ENCODE peak calls at places on chromosome 21, in seven cellular contexts. One of them, this sample, is unnamed.

GRCh38 chr21:37566790-37567725 is 200.5 kb downstream of the DYRK1A start:
- DNase-seq in heart right ventricle: no peak
- DNase-seq in breast epithelium: no peak
- DNase-seq in small intestine: peak; percentile 24
- DNase-seq in CD8-positive, alpha-beta memory T cell: no peak
- DNase-seq in mammary epithelial cell: no peak
- DNase-seq in uterus: peak; percentile 45
- DNase-seq in this sample: no peak

GRCh38 chr21:39051561-39051949 is 131.7 kb downstream of the PSMG1 start:
- DNase-seq in heart right ventricle: no peak
- DNase-seq in small intestine: no peak
- DNase-seq in mammary epithelial cell: peak; percentile 92
- DNase-seq in uterus: no peak
- DNase-seq in CD8-positive, alpha-beta memory T cell: no peak
- DNase-seq in breast epithelium: no peak
- DNase-seq in this sample: no peak

GRCh38 chr21:45805321-45805720 is 161.8 kb downstream of the PCBP3 start:
- DNase-seq in breast epithelium: no peak
- DNase-seq in small intestine: no peak
- DNase-seq in heart right ventricle: no peak
- DNase-seq in uterus: no peak
- DNase-seq in mammary epithelial cell: no peak
- DNase-seq in CD8-positive, alpha-beta memory T cell: no peak
- DNase-seq in this sample: no peak

GRCh38 chr21:15703932-15704331 is 25.9 kb upstream of the USP25 start:
- DNase-seq in uterus: no peak
- DNase-seq in small intestine: no peak
- DNase-seq in breast epithelium: no peak
- DNase-seq in heart right ventricle: no peak
- DNase-seq in mammary epithelial cell: no peak
- DNase-seq in CD8-positive, alpha-beta memory T cell: no peak
- DNase-seq in this sample: no peak

GRCh38 chr21:23887709-23888303 is 1719.5 kb downstream of the MRPL39 start:
- DNase-seq in uterus: no peak
- DNase-seq in mammary epithelial cell: no peak
- DNase-seq in CD8-positive, alpha-beta memory T cell: peak; percentile 4
- DNase-seq in small intestine: peak; percentile 2
- DNase-seq in breast epithelium: no peak
- DNase-seq in heart right ventricle: no peak
- DNase-seq in this sample: no peak

GRCh38 chr21:29347274-29347681 is 48.6 kb downstream of the BACH1 start:
- DNase-seq in CD8-positive, alpha-beta memory T cell: no peak
- DNase-seq in mammary epithelial cell: no peak
- DNase-seq in uterus: no peak
- DNase-seq in small intestine: peak; percentile 81
- DNase-seq in breast epithelium: no peak
- DNase-seq in heart right ventricle: no peak
- DNase-seq in this sample: no peak

GRCh38 chr21:25107708-25108107 is 499.6 kb downstream of the MRPL39 start:
- DNase-seq in mammary epithelial cell: no peak
- DNase-seq in CD8-positive, alpha-beta memory T cell: no peak
- DNase-seq in breast epithelium: no peak
- DNase-seq in heart right ventricle: no peak
- DNase-seq in small intestine: no peak
- DNase-seq in uterus: no peak
- DNase-seq in this sample: no peak

GRCh38 chr21:42841156-42841915 is 38.0 kb downstream of the WDR4 start:
- DNase-seq in uterus: peak; percentile 5
- DNase-seq in heart right ventricle: no peak
- DNase-seq in CD8-positive, alpha-beta memory T cell: no peak
- DNase-seq in small intestine: no peak
- DNase-seq in mammary epithelial cell: no peak
- DNase-seq in breast epithelium: peak; percentile 39
- DNase-seq in this sample: peak; percentile 25

GRCh38 chr21:42674351-42674940 is 21.0 kb downstream of the PDE9A start:
- DNase-seq in small intestine: no peak
- DNase-seq in heart right ventricle: peak; percentile 70
- DNase-seq in breast epithelium: no peak
- DNase-seq in mammary epithelial cell: no peak
- DNase-seq in uterus: peak; percentile 62
- DNase-seq in CD8-positive, alpha-beta memory T cell: no peak
- DNase-seq in this sample: no peak

GRCh38 chr21:35559881-35560280 is 500.4 kb downstream of the SETD4 start:
- DNase-seq in small intestine: no peak
- DNase-seq in CD8-positive, alpha-beta memory T cell: no peak
- DNase-seq in heart right ventricle: no peak
- DNase-seq in uterus: no peak
- DNase-seq in mammary epithelial cell: no peak
- DNase-seq in breast epithelium: no peak
- DNase-seq in this sample: no peak

GRCh38 chr21:46003575-46004007 is 22.0 kb downstream of the COL6A1 start:
- DNase-seq in breast epithelium: peak; percentile 34
- DNase-seq in mammary epithelial cell: no peak
- DNase-seq in heart right ventricle: no peak
- DNase-seq in small intestine: no peak
- DNase-seq in CD8-positive, alpha-beta memory T cell: no peak
- DNase-seq in uterus: peak; percentile 26
- DNase-seq in this sample: peak; percentile 42

GRCh38 chr21:37670883-37671282 is 245.4 kb downstream of the KCNJ6 start:
- DNase-seq in breast epithelium: no peak
- DNase-seq in CD8-positive, alpha-beta memory T cell: no peak
- DNase-seq in uterus: no peak
- DNase-seq in small intestine: no peak
- DNase-seq in mammary epithelial cell: peak; percentile 25
- DNase-seq in heart right ventricle: no peak
- DNase-seq in this sample: no peak

GRCh38 chr21:45590246-45590725 is 48.0 kb upstream of the SLC19A1 start:
- DNase-seq in uterus: peak; percentile 47
- DNase-seq in small intestine: peak; percentile 35
- DNase-seq in CD8-positive, alpha-beta memory T cell: peak; percentile 52
- DNase-seq in mammary epithelial cell: peak; percentile 7
- DNase-seq in heart right ventricle: peak; percentile 51
- DNase-seq in breast epithelium: peak; percentile 49
- DNase-seq in this sample: peak; percentile 79

GRCh38 chr21:40416572-40416971 is 430.4 kb downstream of the DSCAM start:
- DNase-seq in CD8-positive, alpha-beta memory T cell: no peak
- DNase-seq in breast epithelium: no peak
- DNase-seq in small intestine: no peak
- DNase-seq in uterus: no peak
- DNase-seq in mammary epithelial cell: no peak
- DNase-seq in heart right ventricle: no peak
- DNase-seq in this sample: no peak

GRCh38 chr21:18522181-18522771 is 118.7 kb upstream of the TMPRSS15 start:
- DNase-seq in breast epithelium: no peak
- DNase-seq in heart right ventricle: no peak
- DNase-seq in mammary epithelial cell: no peak
- DNase-seq in small intestine: no peak
- DNase-seq in CD8-positive, alpha-beta memory T cell: no peak
- DNase-seq in uterus: no peak
- DNase-seq in this sample: no peak

GRCh38 chr21:44021064-44021463 is 9.0 kb downstream of the TRAPPC10 start:
- DNase-seq in breast epithelium: no peak
- DNase-seq in small intestine: no peak
- DNase-seq in uterus: no peak
- DNase-seq in heart right ventricle: no peak
- DNase-seq in mammary epithelial cell: no peak
- DNase-seq in CD8-positive, alpha-beta memory T cell: no peak
- DNase-seq in this sample: no peak

GRCh38 chr21:44024257-44024656 is 12.1 kb downstream of the TRAPPC10 start:
- DNase-seq in mammary epithelial cell: no peak
- DNase-seq in breast epithelium: no peak
- DNase-seq in small intestine: no peak
- DNase-seq in CD8-positive, alpha-beta memory T cell: no peak
- DNase-seq in heart right ventricle: no peak
- DNase-seq in uterus: no peak
- DNase-seq in this sample: no peak

GRCh38 chr21:44028287-44028659 is 16.2 kb downstream of the TRAPPC10 start:
- DNase-seq in mammary epithelial cell: no peak
- DNase-seq in breast epithelium: no peak
- DNase-seq in heart right ventricle: no peak
- DNase-seq in CD8-positive, alpha-beta memory T cell: no peak
- DNase-seq in uterus: no peak
- DNase-seq in small intestine: no peak
- DNase-seq in this sample: no peak

GRCh38 chr21:44027607-44028286 is 15.6 kb downstream of the TRAPPC10 start:
- DNase-seq in small intestine: no peak
- DNase-seq in CD8-positive, alpha-beta memory T cell: no peak
- DNase-seq in uterus: no peak
- DNase-seq in heart right ventricle: no peak
- DNase-seq in breast epithelium: no peak
- DNase-seq in mammary epithelial cell: no peak
- DNase-seq in this sample: no peak

GRCh38 chr21:44024895-44025353 is 12.8 kb downstream of the TRAPPC10 start:
- DNase-seq in uterus: peak; percentile 40
- DNase-seq in mammary epithelial cell: peak; percentile 12
- DNase-seq in small intestine: no peak
- DNase-seq in CD8-positive, alpha-beta memory T cell: no peak
- DNase-seq in breast epithelium: no peak
- DNase-seq in heart right ventricle: peak; percentile 56
- DNase-seq in this sample: peak; percentile 68
- H3K4me3 ChIP-seq in uterus: no peak overlapping the region
- H3K4me3 ChIP-seq in mammary epithelial cell: no peak overlapping the region
- H3K4me3 ChIP-seq in small intestine: no peak overlapping the region
- H3K4me3 ChIP-seq in CD8-positive, alpha-beta memory T cell: peak overlapping the region; percentile 7
- H3K4me3 ChIP-seq in breast epithelium: no peak overlapping the region
- H3K4me3 ChIP-seq in heart right ventricle: no peak overlapping the region
- H3K4me3 ChIP-seq in this sample: no peak overlapping the region

GRCh38 chr21:44569861-44570517 is 3.5 kb upstream of the KRTAP10-4 start:
- DNase-seq in heart right ventricle: no peak
- DNase-seq in breast epithelium: peak; percentile 27
- DNase-seq in small intestine: no peak
- DNase-seq in uterus: no peak
- DNase-seq in CD8-positive, alpha-beta memory T cell: no peak
- DNase-seq in mammary epithelial cell: no peak
- DNase-seq in this sample: peak; percentile 31
- H3K4me3 ChIP-seq in heart right ventricle: no peak overlapping the region
- H3K4me3 ChIP-seq in breast epithelium: no peak overlapping the region
- H3K4me3 ChIP-seq in small intestine: no peak overlapping the region
- H3K4me3 ChIP-seq in uterus: no peak overlapping the region
- H3K4me3 ChIP-seq in CD8-positive, alpha-beta memory T cell: no peak overlapping the region
- H3K4me3 ChIP-seq in mammary epithelial cell: no peak overlapping the region
- H3K4me3 ChIP-seq in this sample: no peak overlapping the region

DNA sequence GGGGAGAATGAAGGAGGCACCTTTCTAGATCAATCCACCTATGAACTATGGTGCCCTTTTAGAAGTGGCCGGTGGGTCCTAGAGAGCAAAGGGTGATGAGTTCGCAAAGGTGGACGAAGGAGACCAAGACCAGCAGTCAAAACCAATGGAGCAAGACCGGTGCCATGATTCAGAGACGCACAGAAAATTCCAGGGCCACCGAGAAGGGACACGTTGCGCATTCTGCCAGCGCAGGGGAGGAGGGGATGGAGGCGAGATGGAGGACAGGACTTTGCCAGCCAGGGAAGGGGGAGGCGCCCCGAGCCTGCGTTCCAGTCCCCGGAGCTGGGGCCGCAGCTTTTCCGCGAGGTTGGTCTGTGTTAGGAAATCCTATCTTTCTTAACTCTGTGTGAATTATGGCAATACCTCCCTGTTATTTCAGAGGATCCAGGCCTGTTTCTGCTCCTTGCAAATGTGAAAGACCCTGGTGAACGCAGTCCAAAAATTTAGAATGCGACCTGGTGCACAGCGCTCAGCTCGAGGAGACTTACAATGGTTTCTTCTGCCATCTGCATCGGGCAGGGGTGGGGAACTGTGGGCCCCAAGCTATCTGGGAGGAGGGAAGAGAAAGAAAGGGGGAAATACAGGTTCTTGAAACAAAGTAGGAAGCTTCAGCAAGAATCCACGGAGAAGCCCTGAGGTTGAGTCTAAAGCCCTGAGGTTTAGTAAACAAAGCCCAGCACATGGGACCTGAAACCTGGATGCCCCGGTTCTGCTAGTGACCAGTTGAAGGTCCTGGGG is 129.4 kb downstream of the MRPS6 start:
- DNase-seq in CD8-positive, alpha-beta memory T cell: no peak
- DNase-seq in mammary epithelial cell: no peak
- DNase-seq in small intestine: no peak
- DNase-seq in breast epithelium: no peak
- DNase-seq in heart right ventricle: no peak
- DNase-seq in uterus: peak; percentile 60
- DNase-seq in this sample: peak; percentile 68
- H3K4me3 ChIP-seq in CD8-positive, alpha-beta memory T cell: peak overlapping the region; percentile 65
- H3K4me3 ChIP-seq in mammary epithelial cell: no peak overlapping the region
- H3K4me3 ChIP-seq in small intestine: peak overlapping the region; percentile 42
- H3K4me3 ChIP-seq in breast epithelium: no peak overlapping the region
- H3K4me3 ChIP-seq in heart right ventricle: no peak overlapping the region
- H3K4me3 ChIP-seq in uterus: peak overlapping the region; percentile 29
- H3K4me3 ChIP-seq in this sample: peak overlapping the region; percentile 54

GRCh38 chr21:32410916-32411315 is 1.6 kb upstream of the EVA1C start:
- DNase-seq in CD8-positive, alpha-beta memory T cell: no peak
- DNase-seq in small intestine: no peak
- DNase-seq in uterus: no peak
- DNase-seq in heart right ventricle: no peak
- DNase-seq in breast epithelium: no peak
- DNase-seq in mammary epithelial cell: no peak
- DNase-seq in this sample: no peak

GRCh38 chr21:32413697-32414578 is 1.4 kb downstream of the EVA1C start:
- DNase-seq in small intestine: peak; percentile 55
- DNase-seq in CD8-positive, alpha-beta memory T cell: no peak
- DNase-seq in breast epithelium: no peak
- DNase-seq in heart right ventricle: no peak
- DNase-seq in mammary epithelial cell: peak; percentile 46
- DNase-seq in uterus: peak; percentile 74
- DNase-seq in this sample: peak; percentile 80

GRCh38 chr21:32411366-32412161 is 942 bp upstream of the EVA1C start:
- DNase-seq in mammary epithelial cell: peak; percentile 65
- DNase-seq in small intestine: peak; percentile 91
- DNase-seq in heart right ventricle: peak; percentile 92
- DNase-seq in CD8-positive, alpha-beta memory T cell: peak; percentile 25
- DNase-seq in breast epithelium: peak; percentile 88
- DNase-seq in uterus: peak; percentile 95
- DNase-seq in this sample: peak; percentile 95

GRCh38 chr21:32412998-32413504 is 545 bp downstream of the EVA1C start:
- DNase-seq in mammary epithelial cell: no peak
- DNase-seq in heart right ventricle: peak; percentile 40
- DNase-seq in breast epithelium: peak; percentile 71
- DNase-seq in uterus: peak; percentile 63
- DNase-seq in CD8-positive, alpha-beta memory T cell: no peak
- DNase-seq in small intestine: peak; percentile 72
- DNase-seq in this sample: peak; percentile 80

DNA sequence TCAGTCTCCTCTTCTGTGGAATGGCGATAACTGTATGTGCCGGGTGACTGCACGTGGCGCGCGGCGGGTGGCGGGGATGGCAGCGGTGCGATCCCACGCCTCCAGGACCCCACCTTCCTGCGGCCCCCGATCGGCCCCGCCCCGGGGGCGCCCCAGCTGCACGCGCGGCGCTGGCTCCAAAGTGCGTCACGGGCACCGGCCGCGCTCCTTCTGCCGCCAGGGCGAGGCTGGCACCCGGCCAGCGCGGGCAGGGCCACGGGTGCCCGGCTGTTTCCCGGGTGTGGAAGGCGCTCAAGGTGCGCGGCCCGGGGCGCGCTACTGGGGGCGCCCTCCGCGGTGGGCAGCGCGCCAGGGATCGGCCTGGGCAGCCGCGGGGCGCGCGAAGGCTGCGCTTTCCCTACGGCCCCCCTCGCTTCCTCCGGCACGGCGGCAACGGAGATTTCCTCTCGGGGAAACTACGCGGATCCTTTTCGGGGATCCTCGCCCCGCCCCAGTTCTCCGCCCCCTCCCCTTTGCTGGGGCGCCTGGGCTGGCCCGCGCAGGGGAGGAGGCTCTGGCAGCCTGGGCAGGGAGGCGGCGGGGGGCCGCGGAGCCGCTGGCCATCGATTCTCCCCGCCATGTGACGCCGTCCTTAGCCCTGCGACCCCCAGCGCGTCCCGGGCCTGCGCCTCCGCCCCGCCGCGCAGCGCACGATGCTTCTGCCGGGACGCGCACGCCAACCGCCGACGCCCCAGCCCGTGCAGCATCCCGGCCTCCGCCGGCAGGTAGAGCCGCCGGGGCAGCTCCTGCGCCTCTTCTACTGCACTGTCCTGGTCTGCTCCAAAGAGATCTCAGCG is at the start of gene EVA1C:
- DNase-seq in small intestine: peak; percentile 84
- DNase-seq in CD8-positive, alpha-beta memory T cell: peak; percentile 68
- DNase-seq in heart right ventricle: peak; percentile 80
- DNase-seq in breast epithelium: peak; percentile 69
- DNase-seq in uterus: peak; percentile 82
- DNase-seq in mammary epithelial cell: peak; percentile 69
- DNase-seq in this sample: peak; percentile 83
- H3K4me3 ChIP-seq in small intestine: peak within 1 kb of the TSS; percentile 80
- H3K4me3 ChIP-seq in CD8-positive, alpha-beta memory T cell: peak within 1 kb of the TSS; percentile 88
- H3K4me3 ChIP-seq in heart right ventricle: peak within 1 kb of the TSS; percentile 77
- H3K4me3 ChIP-seq in breast epithelium: peak within 1 kb of the TSS; percentile 71
- H3K4me3 ChIP-seq in uterus: peak within 1 kb of the TSS; percentile 90
- H3K4me3 ChIP-seq in mammary epithelial cell: peak within 1 kb of the TSS; percentile 68
- H3K4me3 ChIP-seq in this sample: peak within 1 kb of the TSS; percentile 73

This sample was measured in lower lobe of right lung.